ENCODE peak calls at places on chromosomes 3 and 15, in four cellular contexts. S is HuH-7.5, M is psoas muscle, L is GDM1. V is an unnamed sample.

GRCh38 chr3:148006508-148006907 is 597.3 kb downstream of the ZIC1 start:
- DNase-seq in S (no peak), M (no peak), L (no peak), V (peak; percentile 38)

GRCh38 chr3:136889947-136890346 is 27.9 kb downstream of the NCK1 start:
- DNase-seq in S (no peak), M (no peak), L (no peak), V (no peak)

GRCh38 chr3:14194865-14195264 is 16.2 kb downstream of the LSM3 start:
- DNase-seq in S (no peak), M (no peak), L (no peak), V (no peak)

GRCh38 chr3:10599444-10599843 is 94.1 kb upstream of the ATP2B2 start:
- DNase-seq in S (no peak), M (no peak), L (no peak), V (no peak)

GRCh38 chr3:36874351-36874874 is 70.4 kb downstream of the TRANK1 start:
- DNase-seq in S (no peak), M (no peak), L (no peak), V (no peak)

GRCh38 chr3:171199473-171199829 is 172.9 kb upstream of the SLC2A2 start:
- DNase-seq in S (no peak), M (no peak), L (no peak), V (no peak)

GRCh38 chr3:131526801-131527347 is 24.1 kb upstream of the MRPL3 start:
- DNase-seq in S (peak; percentile 35), M (peak; percentile 43), L (no peak), V (peak; percentile 53)

GRCh38 chr3:38579146-38579545 is 70.3 kb downstream of the SCN5A start:
- DNase-seq in S (peak; percentile 46), M (peak; percentile 35), L (no peak), V (no peak)

GRCh38 chr3:84836961-84837360 is 121.8 kb upstream of the CADM2 start:
- DNase-seq in S (no peak), M (no peak), L (no peak), V (peak; percentile 66)

GRCh38 chr15:91426412-91426811 is 326.4 kb downstream of the SV2B start:
- DNase-seq in S (no peak), M (no peak), L (no peak), V (peak; percentile 19)

GRCh38 chr15:57025264-57025939 is 107.0 kb downstream of the TCF12 start:
- DNase-seq in S (no peak), M (no peak), L (no peak), V (peak; percentile 33)

GRCh38 chr15:35060591-35060990 is 24.5 kb downstream of the NANOGP8 start:
- DNase-seq in S (no peak), M (no peak), L (no peak), V (no peak)

GRCh38 chr3:106619-107018 is 89.9 kb upstream of the CHL1 start:
- DNase-seq in S (no peak), M (no peak), L (no peak), V (no peak)

GRCh38 chr3:129593230-129593594 is 13.3 kb downstream of the PLXND1 start:
- DNase-seq in S (no peak), M (peak; percentile 22), L (peak; percentile 18), V (no peak)

GRCh38 chr15:90813796-90814192 is 54.6 kb upstream of the FURIN start:
- DNase-seq in S (no peak), M (no peak), L (no peak), V (no peak)

GRCh38 chr3:32577621-32578556 is 7.2 kb upstream of the DYNC1LI1 start:
- DNase-seq in S (no peak), M (no peak), L (peak; percentile 66), V (peak; percentile 19)

GRCh38 chr15:52185151-52185561 is 6.0 kb downstream of the GNB5 start:
- DNase-seq in S (no peak), M (no peak), L (no peak), V (no peak)

GRCh38 chr3:12979947-12980487 is 93.2 kb downstream of the IQSEC1 start:
- DNase-seq in S (no peak), M (no peak), L (no peak), V (no peak)

GRCh38 chr3:98734737-98735136 is 28.4 kb upstream of the ST3GAL6 start:
- DNase-seq in S (no peak), M (no peak), L (no peak), V (peak; percentile 15)

GRCh38 chr15:75172168-75172841 is 29.4 kb upstream of the C15orf39 start:
- DNase-seq in S (no peak), M (no peak), L (no peak), V (peak; percentile 72)

GRCh38 chr3:65030847-65031463 is 343.2 kb upstream of the ADAMTS9 start:
- DNase-seq in S (no peak), M (no peak), L (no peak), V (peak; percentile 8)

GRCh38 chr15:85955501-85956391 is 123.9 kb upstream of the AGBL1 start:
- DNase-seq in S (no peak), M (no peak), L (no peak), V (no peak)

GRCh38 chr3:49924683-49925082 is 4.9 kb downstream of the MON1A start:
- DNase-seq in S (no peak), M (no peak), L (no peak), V (peak; percentile 80)

GRCh38 chr15:78955355-78955754 is 10.5 kb upstream of the CTSH start:
- DNase-seq in S (peak; percentile 4), M (no peak), L (no peak), V (no peak)

GRCh38 chr15:83559310-83559966 is 94.5 kb upstream of the ADAMTSL3 start:
- DNase-seq in S (peak; percentile 46), M (no peak), L (no peak), V (peak; percentile 87)

GRCh38 chr15:80173022-80173759 is 20.4 kb downstream of the FAH start:
- DNase-seq in S (peak; percentile 74), M (peak; percentile 44), L (peak; percentile 40), V (peak; percentile 74)

GRCh38 chr3:150243466-150243865 is 164.6 kb upstream of the TSC22D2 start:
- DNase-seq in S (no peak), M (no peak), L (no peak), V (no peak)

GRCh38 chr15:99042909-99043308 is 35.3 kb upstream of the PGPEP1L start:
- DNase-seq in S (no peak), M (no peak), L (no peak), V (no peak)

GRCh38 chr3:65893631-65894030 is 145.1 kb downstream of the MAGI1 start:
- DNase-seq in S (no peak), M (no peak), L (no peak), V (no peak)

GRCh38 chr3:149860881-149861280 is 47.9 kb downstream of the RNF13 start:
- DNase-seq in S (no peak), M (no peak), L (no peak), V (no peak)

GRCh38 chr15:81507831-81508230 is 133.8 kb upstream of the TMC3 start:
- DNase-seq in S (no peak), M (no peak), L (no peak), V (peak; percentile 19)

GRCh38 chr15:49815506-49815905 is 194.7 kb downstream of the DTWD1 start:
- DNase-seq in S (no peak), M (no peak), L (no peak), V (no peak)

V was measured in PC-3.